ENCODE peak calls at places on chromosomes 13 and 19, in six cellular contexts. One of them, this sample, is unnamed.

GRCh38 chr13:76745246-76746200 is 140.7 kb downstream of the KCTD12 start:
- DNase-seq in A549: no peak
- DNase-seq in psoas muscle: no peak
- DNase-seq in transverse colon: no peak
- DNase-seq in tibial artery: no peak
- DNase-seq in fibroblast of mammary gland: no peak
- DNase-seq in this sample: no peak

GRCh38 chr13:52652980-52653303 is 306 bp downstream of the SUGT1 start:
- DNase-seq in A549: peak; percentile 6
- DNase-seq in psoas muscle: no peak
- DNase-seq in transverse colon: no peak
- DNase-seq in tibial artery: no peak
- DNase-seq in fibroblast of mammary gland: no peak
- DNase-seq in this sample: no peak

GRCh38 chr13:20840590-20840989 is 62.0 kb downstream of the XPO4 start:
- DNase-seq in A549: no peak
- DNase-seq in psoas muscle: no peak
- DNase-seq in transverse colon: no peak
- DNase-seq in tibial artery: no peak
- DNase-seq in fibroblast of mammary gland: no peak
- DNase-seq in this sample: no peak

GRCh38 chr19:13231663-13232062 is 81.5 kb downstream of the IER2 start:
- DNase-seq in A549: no peak
- DNase-seq in psoas muscle: no peak
- DNase-seq in transverse colon: no peak
- DNase-seq in tibial artery: no peak
- DNase-seq in fibroblast of mammary gland: no peak
- DNase-seq in this sample: no peak

GRCh38 chr13:30061217-30061616 is 210.8 kb upstream of the UBL3 start:
- DNase-seq in A549: no peak
- DNase-seq in psoas muscle: no peak
- DNase-seq in transverse colon: no peak
- DNase-seq in tibial artery: no peak
- DNase-seq in fibroblast of mammary gland: peak; percentile 47
- DNase-seq in this sample: no peak

GRCh38 chr19:51664997-51665396 is 18.4 kb upstream of the SIGLEC14 start:
- DNase-seq in A549: no peak
- DNase-seq in psoas muscle: no peak
- DNase-seq in transverse colon: no peak
- DNase-seq in tibial artery: no peak
- DNase-seq in fibroblast of mammary gland: peak; percentile 37
- DNase-seq in this sample: no peak

GRCh38 chr13:107573184-107573583 is 642.2 kb downstream of the LIG4 start:
- DNase-seq in A549: no peak
- DNase-seq in psoas muscle: no peak
- DNase-seq in transverse colon: no peak
- DNase-seq in tibial artery: no peak
- DNase-seq in fibroblast of mammary gland: no peak
- DNase-seq in this sample: no peak

GRCh38 chr19:55652311-55653078 is 2.3 kb upstream of the U2AF2 start:
- DNase-seq in A549: no peak
- DNase-seq in psoas muscle: peak; percentile 75
- DNase-seq in transverse colon: no peak
- DNase-seq in tibial artery: no peak
- DNase-seq in fibroblast of mammary gland: no peak
- DNase-seq in this sample: no peak

GRCh38 chr13:84563611-84564010 is 681.3 kb upstream of the SLITRK1 start:
- DNase-seq in A549: no peak
- DNase-seq in psoas muscle: no peak
- DNase-seq in transverse colon: no peak
- DNase-seq in tibial artery: no peak
- DNase-seq in fibroblast of mammary gland: no peak
- DNase-seq in this sample: no peak

GRCh38 chr13:113343692-113343968 is 20.3 kb downstream of the GRTP1 start:
- DNase-seq in A549: no peak
- DNase-seq in psoas muscle: no peak
- DNase-seq in transverse colon: no peak
- DNase-seq in tibial artery: no peak
- DNase-seq in fibroblast of mammary gland: no peak
- DNase-seq in this sample: no peak

GRCh38 chr13:31073859-31074718 is 87.6 kb downstream of the HSPH1 start:
- DNase-seq in A549: no peak
- DNase-seq in psoas muscle: no peak
- DNase-seq in transverse colon: no peak
- DNase-seq in tibial artery: no peak
- DNase-seq in fibroblast of mammary gland: peak; percentile 57
- DNase-seq in this sample: peak; percentile 34

GRCh38 chr13:50843256-50844043 is at the start of gene DLEU7:
- DNase-seq in A549: no peak
- DNase-seq in psoas muscle: peak; percentile 49
- DNase-seq in transverse colon: no peak
- DNase-seq in tibial artery: no peak
- DNase-seq in fibroblast of mammary gland: no peak
- DNase-seq in this sample: no peak

GRCh38 chr19:48868196-48868886 is at the start of gene PLEKHA4:
- DNase-seq in A549: no peak
- DNase-seq in psoas muscle: peak; percentile 85
- DNase-seq in transverse colon: peak; percentile 49
- DNase-seq in tibial artery: peak; percentile 87
- DNase-seq in fibroblast of mammary gland: peak; percentile 61
- DNase-seq in this sample: peak; percentile 51

GRCh38 chr13:91200486-91200885 is 147.0 kb upstream of the MIR17HG start:
- DNase-seq in A549: no peak
- DNase-seq in psoas muscle: no peak
- DNase-seq in transverse colon: no peak
- DNase-seq in tibial artery: no peak
- DNase-seq in fibroblast of mammary gland: no peak
- DNase-seq in this sample: no peak

GRCh38 chr19:5914946-5915781 is 1.1 kb downstream of the CAPS start:
- DNase-seq in A549: no peak
- DNase-seq in psoas muscle: no peak
- DNase-seq in transverse colon: peak; percentile 62
- DNase-seq in tibial artery: no peak
- DNase-seq in fibroblast of mammary gland: no peak
- DNase-seq in this sample: no peak

GRCh38 chr19:13597625-13598024 is 91.3 kb upstream of the CACNA1A start:
- DNase-seq in A549: peak; percentile 71
- DNase-seq in psoas muscle: no peak
- DNase-seq in transverse colon: peak; percentile 41
- DNase-seq in tibial artery: no peak
- DNase-seq in fibroblast of mammary gland: peak; percentile 76
- DNase-seq in this sample: peak; percentile 74

GRCh38 chr19:16051254-16052025 is 24.9 kb upstream of the TPM4 start:
- DNase-seq in A549: no peak
- DNase-seq in psoas muscle: no peak
- DNase-seq in transverse colon: no peak
- DNase-seq in tibial artery: no peak
- DNase-seq in fibroblast of mammary gland: peak; percentile 60
- DNase-seq in this sample: no peak

GRCh38 chr13:60158321-60158801 is 5.4 kb downstream of the DIAPH3 start:
- DNase-seq in A549: no peak
- DNase-seq in psoas muscle: no peak
- DNase-seq in transverse colon: no peak
- DNase-seq in tibial artery: no peak
- DNase-seq in fibroblast of mammary gland: no peak
- DNase-seq in this sample: peak; percentile 9

GRCh38 chr19:17172624-17173345 is 42.4 kb upstream of the USE1 start:
- DNase-seq in A549: no peak
- DNase-seq in psoas muscle: no peak
- DNase-seq in transverse colon: no peak
- DNase-seq in tibial artery: no peak
- DNase-seq in fibroblast of mammary gland: no peak
- DNase-seq in this sample: no peak

GRCh38 chr19:28977826-28978225 is 235.1 kb downstream of the UQCRFS1 start:
- DNase-seq in A549: no peak
- DNase-seq in psoas muscle: no peak
- DNase-seq in transverse colon: no peak
- DNase-seq in tibial artery: no peak
- DNase-seq in fibroblast of mammary gland: no peak
- DNase-seq in this sample: no peak

GRCh38 chr19:3187662-3188511 is 2.2 kb downstream of the NCLN start:
- DNase-seq in A549: no peak
- DNase-seq in psoas muscle: no peak
- DNase-seq in transverse colon: no peak
- DNase-seq in tibial artery: no peak
- DNase-seq in fibroblast of mammary gland: no peak
- DNase-seq in this sample: no peak

GRCh38 chr13:36696410-36696809 is 22.6 kb downstream of the SERTM1 start:
- DNase-seq in A549: no peak
- DNase-seq in psoas muscle: no peak
- DNase-seq in transverse colon: no peak
- DNase-seq in tibial artery: no peak
- DNase-seq in fibroblast of mammary gland: no peak
- DNase-seq in this sample: no peak

GRCh38 chr19:46766569-46767317 is 20.5 kb upstream of the STRN4 start:
- DNase-seq in A549: no peak
- DNase-seq in psoas muscle: no peak
- DNase-seq in transverse colon: peak; percentile 51
- DNase-seq in tibial artery: no peak
- DNase-seq in fibroblast of mammary gland: no peak
- DNase-seq in this sample: no peak

GRCh38 chr13:48302920-48303330 is 626 bp upstream of the RB1 start:
- DNase-seq in A549: no peak
- DNase-seq in psoas muscle: no peak
- DNase-seq in transverse colon: no peak
- DNase-seq in tibial artery: no peak
- DNase-seq in fibroblast of mammary gland: no peak
- DNase-seq in this sample: peak; percentile 47

GRCh38 chr13:109989686-109990085 is 203.3 kb upstream of the IRS2 start:
- DNase-seq in A549: no peak
- DNase-seq in psoas muscle: no peak
- DNase-seq in transverse colon: no peak
- DNase-seq in tibial artery: no peak
- DNase-seq in fibroblast of mammary gland: peak; percentile 55
- DNase-seq in this sample: peak; percentile 37

GRCh38 chr13:33775339-33776108 is 42.4 kb upstream of the RFC3 start:
- DNase-seq in A549: no peak
- DNase-seq in psoas muscle: no peak
- DNase-seq in transverse colon: no peak
- DNase-seq in tibial artery: no peak
- DNase-seq in fibroblast of mammary gland: no peak
- DNase-seq in this sample: no peak

GRCh38 chr13:114112231-114112825 is 20.1 kb downstream of the RASA3 start:
- DNase-seq in A549: no peak
- DNase-seq in psoas muscle: peak; percentile 46
- DNase-seq in transverse colon: peak; percentile 6
- DNase-seq in tibial artery: peak; percentile 54
- DNase-seq in fibroblast of mammary gland: no peak
- DNase-seq in this sample: no peak

GRCh38 chr13:74305876-74306275 is 171.7 kb upstream of the KLF12 start:
- DNase-seq in A549: no peak
- DNase-seq in psoas muscle: no peak
- DNase-seq in transverse colon: no peak
- DNase-seq in tibial artery: no peak
- DNase-seq in fibroblast of mammary gland: peak; percentile 7
- DNase-seq in this sample: no peak

GRCh38 chr19:40791996-40792395 is 7.0 kb upstream of the EGLN2 start:
- DNase-seq in A549: no peak
- DNase-seq in psoas muscle: no peak
- DNase-seq in transverse colon: no peak
- DNase-seq in tibial artery: no peak
- DNase-seq in fibroblast of mammary gland: no peak
- DNase-seq in this sample: no peak

GRCh38 chr19:1400281-1401137 is 833 bp downstream of the GAMT start:
- DNase-seq in A549: no peak
- DNase-seq in psoas muscle: peak; percentile 92
- DNase-seq in transverse colon: no peak
- DNase-seq in tibial artery: peak; percentile 84
- DNase-seq in fibroblast of mammary gland: peak; percentile 42
- DNase-seq in this sample: peak; percentile 13

GRCh38 chr13:28531195-28531955 is 36.4 kb upstream of the FLT1 start:
- DNase-seq in A549: no peak
- DNase-seq in psoas muscle: peak; percentile 68
- DNase-seq in transverse colon: peak; percentile 48
- DNase-seq in tibial artery: no peak
- DNase-seq in fibroblast of mammary gland: peak; percentile 27
- DNase-seq in this sample: peak; percentile 42

GRCh38 chr13:23436680-23437079 is 3.2 kb upstream of the SACS start:
- DNase-seq in A549: no peak
- DNase-seq in psoas muscle: no peak
- DNase-seq in transverse colon: no peak
- DNase-seq in tibial artery: no peak
- DNase-seq in fibroblast of mammary gland: peak; percentile 9
- DNase-seq in this sample: peak; percentile 39

GRCh38 chr19:13027031-13027430 is 31.8 kb downstream of the NFIX start:
- DNase-seq in A549: no peak
- DNase-seq in psoas muscle: no peak
- DNase-seq in transverse colon: no peak
- DNase-seq in tibial artery: no peak
- DNase-seq in fibroblast of mammary gland: no peak
- DNase-seq in this sample: no peak

GRCh38 chr19:18194208-18194530 is 1.2 kb downstream of the MPV17L2 start:
- DNase-seq in A549: no peak
- DNase-seq in psoas muscle: no peak
- DNase-seq in transverse colon: no peak
- DNase-seq in tibial artery: no peak
- DNase-seq in fibroblast of mammary gland: no peak
- DNase-seq in this sample: no peak
- H3K4me3 ChIP-seq in A549: no peak overlapping the region
- H3K4me3 ChIP-seq in psoas muscle: peak overlapping the region; percentile 90
- H3K4me3 ChIP-seq in transverse colon: no peak overlapping the region
- H3K4me3 ChIP-seq in tibial artery: peak overlapping the region; percentile 86
- H3K4me3 ChIP-seq in fibroblast of mammary gland: peak overlapping the region; percentile 77
- H3K4me3 ChIP-seq in this sample: peak overlapping the region; percentile 78

GRCh38 chr13:41461527-41462124 is 4.3 kb downstream of the RGCC start:
- DNase-seq in A549: no peak
- DNase-seq in psoas muscle: no peak
- DNase-seq in transverse colon: no peak
- DNase-seq in tibial artery: no peak
- DNase-seq in fibroblast of mammary gland: no peak
- DNase-seq in this sample: no peak
- H3K4me3 ChIP-seq in A549: no peak overlapping the region
- H3K4me3 ChIP-seq in psoas muscle: peak overlapping the region; percentile 31
- H3K4me3 ChIP-seq in transverse colon: no peak overlapping the region
- H3K4me3 ChIP-seq in tibial artery: no peak overlapping the region
- H3K4me3 ChIP-seq in fibroblast of mammary gland: no peak overlapping the region
- H3K4me3 ChIP-seq in this sample: no peak overlapping the region

GRCh38 chr13:94968040-94968756 is 255.9 kb upstream of the SOX21 start:
- DNase-seq in A549: peak; percentile 62
- DNase-seq in psoas muscle: no peak
- DNase-seq in transverse colon: no peak
- DNase-seq in tibial artery: no peak
- DNase-seq in fibroblast of mammary gland: no peak
- DNase-seq in this sample: no peak
- H3K4me3 ChIP-seq in A549: peak overlapping the region; percentile 52
- H3K4me3 ChIP-seq in psoas muscle: peak overlapping the region; percentile 64
- H3K4me3 ChIP-seq in transverse colon: no peak overlapping the region
- H3K4me3 ChIP-seq in tibial artery: no peak overlapping the region
- H3K4me3 ChIP-seq in fibroblast of mammary gland: peak overlapping the region; percentile 17
- H3K4me3 ChIP-seq in this sample: peak overlapping the region; percentile 27

DNA sequence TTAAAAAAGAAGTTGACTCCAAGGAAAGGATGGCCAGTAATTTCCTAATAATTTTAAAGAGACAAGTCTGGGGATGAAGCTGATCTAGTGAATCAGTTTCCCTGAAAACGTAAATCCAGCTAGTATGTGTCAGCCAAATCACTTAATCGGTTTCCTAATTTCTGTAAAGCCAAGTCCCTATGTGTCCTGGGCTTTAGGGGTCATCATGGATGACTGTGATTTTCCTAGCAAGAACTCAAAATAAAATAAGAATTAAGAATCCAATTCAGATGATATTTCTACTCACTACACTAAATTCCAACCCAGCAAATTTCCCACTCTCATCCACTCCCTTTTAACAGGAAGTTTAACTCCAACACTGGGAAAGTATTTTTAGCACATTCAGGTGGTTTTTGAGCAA is 35.8 kb downstream of the ELF1 start:
- DNase-seq in A549: no peak
- DNase-seq in psoas muscle: no peak
- DNase-seq in transverse colon: no peak
- DNase-seq in tibial artery: no peak
- DNase-seq in fibroblast of mammary gland: peak; percentile 45
- DNase-seq in this sample: no peak
- H3K4me3 ChIP-seq in A549: no peak overlapping the region
- H3K4me3 ChIP-seq in psoas muscle: peak overlapping the region; percentile 44
- H3K4me3 ChIP-seq in transverse colon: no peak overlapping the region
- H3K4me3 ChIP-seq in tibial artery: no peak overlapping the region
- H3K4me3 ChIP-seq in fibroblast of mammary gland: no peak overlapping the region
- H3K4me3 ChIP-seq in this sample: no peak overlapping the region

This sample was measured in AG10803.